ENCODE peak calls at places on chromosomes 5 and 9, in seven cellular contexts. A is AG04450, H is neural crest cell, K is Calu3, V is psoas muscle, P is OCI-LY7, M is spleen. D is an unnamed sample.

GRCh38 chr9:75895112-75895511 is 4.6 kb downstream of the PCSK5 start:
- DNase-seq in P (no peak), M (no peak), A (no peak), V (no peak), H (no peak), K (no peak), D (no peak)

GRCh38 chr9:37410969-37411785 is 11.3 kb upstream of the GRHPR start:
- DNase-seq in M (peak), A (no peak), K (no peak), V (no peak), H (no peak), P (peak), D (peak)

GRCh38 chr5:175743676-175744210 is 85.9 kb downstream of the HRH2 start:
- DNase-seq in M (no peak), A (no peak), K (no peak), P (no peak), V (no peak), H (no peak), D (no peak)

GRCh38 chr5:151208481-151208914 is 15.4 kb downstream of the CCDC69 start:
- DNase-seq in M (no peak), H (no peak), V (no peak), P (no peak), A (no peak), K (no peak), D (no peak)

GRCh38 chr9:34037626-34038025 is 11.1 kb downstream of the UBAP2 start:
- DNase-seq in A (no peak), K (no peak), H (no peak), V (no peak), M (no peak), P (no peak), D (no peak)

GRCh38 chr5:38557309-38557710 is 864 bp upstream of the LIFR start:
- DNase-seq in H (no peak), P (no peak), V (peak), M (no peak), K (no peak), A (no peak), D (no peak)

GRCh38 chr5:6773342-6774035 is 60.3 kb downstream of the TENT4A start:
- DNase-seq in M (no peak), V (peak), K (no peak), H (no peak), A (no peak), P (no peak), D (no peak)

GRCh38 chr5:59529286-59529685 is 364.2 kb downstream of the PDE4D start:
- DNase-seq in V (no peak), M (no peak), K (no peak), A (no peak), P (no peak), H (no peak), D (no peak)

GRCh38 chr5:31193591-31194457 is at the start of gene CDH6:
- DNase-seq in H (peak), P (no peak), K (peak), A (peak), M (peak), V (no peak), D (no peak)

GRCh38 chr5:6188344-6188743 is 190.0 kb downstream of the MED10 start:
- DNase-seq in P (peak), A (no peak), K (no peak), M (no peak), V (no peak), H (no peak), D (peak)

GRCh38 chr9:115035872-115036612 is 81.9 kb downstream of the TNC start:
- DNase-seq in M (no peak), P (no peak), H (no peak), V (no peak), K (no peak), A (peak), D (peak)

GRCh38 chr9:103364753-103365152 is 369.6 kb downstream of the CYLC2 start:
- DNase-seq in V (no peak), A (no peak), H (no peak), K (peak), M (no peak), P (no peak), D (no peak)

GRCh38 chr9:107755267-107755666 is 265.7 kb upstream of the KLF4 start:
- DNase-seq in V (no peak), P (no peak), H (no peak), K (peak), M (no peak), A (no peak), D (no peak)

GRCh38 chr5:173281910-173282309 is 46.3 kb downstream of the STC2 start:
- DNase-seq in H (no peak), P (peak), V (no peak), M (no peak), K (peak), A (no peak), D (no peak)
- TF ChIP-seq CTCF in H (peak), P (peak), V (no peak), M (no peak), K (peak), A (peak), D (no peak)

DNA sequence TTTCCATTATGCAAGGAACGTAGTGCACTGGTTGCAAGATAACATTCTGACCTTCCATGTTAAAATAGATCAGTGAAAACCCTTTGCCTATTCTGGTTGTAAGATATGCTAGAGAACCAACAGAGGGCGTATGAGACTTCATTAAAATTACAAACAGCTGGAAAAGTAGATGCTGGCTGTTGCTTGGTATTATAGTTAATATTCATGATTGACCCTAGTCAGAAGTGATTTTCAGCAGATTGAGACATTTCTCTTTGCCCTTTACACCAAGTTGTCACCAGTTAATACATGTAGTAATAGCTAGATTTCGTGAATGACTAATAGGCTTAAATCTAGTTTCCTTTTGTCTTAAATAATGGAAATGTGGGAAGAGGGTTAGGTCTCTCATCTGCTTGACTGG is 13.8 kb upstream of the FGF18 start:
- DNase-seq in A (no peak), V (no peak), H (no peak), P (peak), K (no peak), M (no peak), D (no peak)
- TF ChIP-seq CTCF in A (peak), V (no peak), H (peak), P (peak), K (no peak), M (no peak), D (peak)

GRCh38 chr9:92481029-92481633 is 1.2 kb downstream of the ASPN start:
- DNase-seq in V (no peak), H (no peak), A (no peak), M (no peak), P (no peak), K (peak), D (peak)
- TF ChIP-seq CTCF in V (no peak), H (no peak), A (no peak), M (no peak), P (no peak), K (no peak), D (no peak)

GRCh38 chr9:136299116-136299515 is 4.8 kb downstream of the CCDC187 start:
- DNase-seq in K (no peak), V (no peak), M (no peak), P (no peak), A (no peak), H (no peak), D (no peak)

GRCh38 chr9:136296434-136297015 is 7.4 kb downstream of the CCDC187 start:
- DNase-seq in P (no peak), V (peak), K (no peak), M (no peak), H (no peak), A (no peak), D (no peak)

GRCh38 chr9:136300016-136300415 is 3.9 kb downstream of the CCDC187 start:
- DNase-seq in K (no peak), V (no peak), H (no peak), A (no peak), P (no peak), M (no peak), D (no peak)

GRCh38 chr9:136297016-136297691 is 6.7 kb downstream of the CCDC187 start:
- DNase-seq in H (no peak), A (no peak), M (no peak), K (peak), V (peak), P (no peak), D (no peak)

DNA sequence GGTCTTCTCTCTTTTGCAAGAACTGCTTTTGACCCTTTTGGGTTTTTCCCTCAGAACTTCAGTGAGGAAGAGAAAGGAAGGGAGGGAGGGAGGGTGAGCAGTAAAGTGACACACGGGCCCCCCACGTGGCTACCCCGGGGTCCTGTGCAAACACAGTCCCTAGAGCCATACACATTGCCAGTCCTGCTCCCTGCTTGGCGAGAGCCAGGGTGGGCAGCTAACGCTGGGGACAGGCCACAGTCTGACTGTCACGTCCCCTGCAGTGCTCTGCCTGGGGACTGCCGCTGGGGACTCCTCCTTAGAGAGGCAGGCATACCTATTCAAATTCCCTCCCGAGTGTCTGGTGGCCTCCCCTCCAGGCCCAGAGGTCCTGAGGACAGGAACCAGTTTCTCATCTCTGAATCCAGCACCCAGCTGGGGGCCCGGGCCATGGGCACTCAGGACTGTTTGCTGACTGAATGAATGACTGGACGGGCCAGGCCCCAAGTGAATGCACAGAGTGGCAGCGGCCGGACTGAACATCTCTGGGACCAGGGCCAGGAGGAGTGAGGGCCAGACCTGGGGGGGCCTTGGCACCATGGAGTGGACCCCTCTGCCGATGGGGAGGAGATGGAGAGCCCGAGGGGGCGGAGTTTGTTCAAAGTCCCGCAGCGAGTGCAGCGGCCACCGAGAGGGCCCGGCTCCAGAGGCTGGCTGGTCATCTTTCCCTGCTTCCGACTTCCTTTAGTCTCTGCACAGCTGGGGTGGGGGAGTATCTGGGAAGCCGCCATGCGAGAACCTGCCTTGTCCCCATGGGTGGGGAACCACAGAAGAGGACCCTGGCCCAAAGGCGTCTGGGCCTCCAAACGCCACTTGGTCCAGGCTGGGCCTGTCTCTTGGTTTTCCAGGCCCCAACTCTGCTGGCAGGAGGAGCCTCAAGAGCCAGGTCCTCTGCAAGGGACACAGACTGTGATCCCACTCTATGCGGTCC is 5.8 kb downstream of the CCDC187 start:
- DNase-seq in V (peak), P (no peak), A (no peak), K (no peak), M (no peak), H (no peak), D (no peak)
- TF ChIP-seq CTCF in V (no peak), P (no peak), A (no peak), K (no peak), M (no peak), H (no peak), D (no peak)

GRCh38 chr5:131511934-131512333 is 123.1 kb downstream of the RAPGEF6 start:
- DNase-seq in H (no peak), P (no peak), K (no peak), M (no peak), V (no peak), A (no peak), D (no peak)

GRCh38 chr5:131509811-131510210 is 125.2 kb downstream of the RAPGEF6 start:
- DNase-seq in A (no peak), V (no peak), H (no peak), M (no peak), K (no peak), P (no peak), D (no peak)

GRCh38 chr5:131515348-131515747 is 119.7 kb downstream of the RAPGEF6 start:
- DNase-seq in V (no peak), H (no peak), M (no peak), K (no peak), P (no peak), A (no peak), D (no peak)

GRCh38 chr5:131513780-131514179 is 121.2 kb downstream of the RAPGEF6 start:
- DNase-seq in H (no peak), V (no peak), M (peak), K (no peak), A (no peak), P (no peak), D (no peak)

DNA sequence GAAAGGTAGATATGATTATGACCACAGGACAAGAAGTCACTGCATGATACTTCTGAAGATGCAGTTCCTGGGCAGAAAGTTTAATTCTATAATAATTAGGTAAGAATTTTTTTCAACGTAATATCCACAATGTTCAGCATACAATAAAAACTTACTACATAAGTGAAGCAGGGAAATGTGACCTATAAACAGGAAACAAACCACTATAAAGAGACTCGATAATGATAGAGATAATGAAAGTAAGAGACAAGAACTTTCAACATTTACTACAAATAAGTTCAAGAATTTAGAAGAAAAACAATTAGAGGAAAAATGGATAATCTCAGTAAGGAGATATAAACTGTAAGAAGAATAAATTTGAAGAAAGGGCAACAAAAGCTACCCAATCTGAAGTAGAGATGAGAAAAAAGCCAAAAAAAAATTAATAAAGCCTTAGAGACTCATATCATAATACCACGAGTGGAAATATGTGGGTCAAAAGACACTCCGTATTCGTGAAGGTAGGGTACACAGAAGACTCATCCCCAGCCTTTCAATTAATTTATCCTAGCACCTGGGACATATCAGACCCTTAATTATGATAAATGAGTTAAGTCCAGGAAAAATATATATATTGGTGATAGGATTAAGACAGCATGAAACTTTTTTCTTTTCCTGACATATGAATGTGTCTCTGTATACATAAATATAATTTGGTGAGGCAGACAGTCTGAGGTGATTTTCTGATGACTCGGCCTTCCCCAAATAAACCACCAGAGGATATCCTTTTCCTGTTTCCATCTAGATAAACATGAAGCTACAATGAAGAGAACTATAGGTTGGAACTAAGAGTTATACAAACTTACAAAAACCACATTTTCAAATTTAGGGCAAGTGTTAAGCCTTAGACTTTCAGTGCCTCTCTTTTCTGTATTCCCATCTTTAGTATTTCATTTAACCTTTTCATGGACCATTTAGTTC is 120.4 kb downstream of the RAPGEF6 start:
- DNase-seq in M (no peak), K (no peak), V (no peak), P (no peak), A (no peak), H (no peak), D (peak)
- TF ChIP-seq CTCF in M (no peak), K (no peak), V (peak), P (no peak), A (peak), H (no peak), D (no peak)

GRCh38 chr5:61623401-61624069 is 291.5 kb downstream of the ZSWIM6 start:
- DNase-seq in V (no peak), H (peak), A (no peak), M (no peak), K (no peak), P (no peak), D (no peak)
- TF ChIP-seq CTCF in V (no peak), H (peak), A (peak), M (no peak), K (no peak), P (peak), D (no peak)

DNA sequence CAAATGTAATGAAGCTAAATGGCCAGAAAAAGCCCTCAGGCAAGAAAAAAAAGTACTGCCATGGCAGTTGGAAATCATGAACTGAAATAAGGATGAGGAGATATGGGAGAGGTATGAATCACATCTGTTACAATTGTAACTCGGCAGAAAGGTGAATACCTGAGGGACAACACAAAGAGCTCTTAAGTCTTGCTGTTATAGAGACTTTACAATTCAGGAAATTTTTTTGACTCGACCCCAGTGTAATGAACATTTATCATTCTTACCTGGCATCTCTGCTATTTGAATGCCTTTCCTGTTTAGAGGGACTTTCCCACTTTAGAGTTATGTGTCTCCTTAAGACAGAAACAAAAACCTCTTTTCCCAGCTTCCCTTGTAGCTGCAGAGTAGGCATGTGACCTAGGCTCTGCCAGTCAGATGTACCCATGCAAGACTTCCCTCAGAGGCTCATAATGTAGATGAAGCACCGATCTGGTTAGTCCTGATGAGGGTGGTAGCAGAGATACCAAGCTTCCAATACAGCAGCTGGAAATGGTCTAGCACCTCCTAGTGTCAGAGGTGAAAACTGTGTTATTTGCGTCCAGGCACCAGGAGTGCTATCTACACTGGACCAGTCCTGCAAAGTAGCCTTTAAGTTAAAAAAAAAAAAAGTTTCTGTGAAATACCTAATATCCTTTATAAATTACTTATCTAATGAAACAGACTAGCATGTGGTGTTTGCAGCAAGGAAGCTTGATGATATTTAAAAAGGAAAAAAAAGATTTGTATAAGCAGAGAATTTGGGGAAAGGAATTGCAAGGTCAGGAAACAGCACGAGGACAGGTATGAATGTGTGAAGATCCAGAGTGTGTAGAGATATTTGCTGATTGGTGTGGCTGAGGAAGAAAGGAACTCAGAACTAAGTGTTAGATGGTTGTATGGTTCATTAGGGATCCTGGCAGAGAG is 146.9 kb upstream of the SLC1A3 start:
- DNase-seq in H (no peak), K (peak), A (no peak), P (peak), M (no peak), V (no peak), D (no peak)
- TF ChIP-seq CTCF in H (peak), K (peak), A (peak), P (peak), M (no peak), V (no peak), D (peak)